ENCODE peak calls at places on chromosomes 7 and 10, in four cellular contexts. N is psoas muscle, V is activated B cell treated with CpG ODN at 0.5 μM for 24 hours, H is cardiac fibroblast. X is an unnamed sample.

GRCh38 chr10:69215405-69216176 is 4.5 kb upstream of the HKDC1 start:
- DNase-seq in H (no peak), V (no peak), N (no peak), X (no peak)

GRCh38 chr10:2477154-2477553 is 590.2 kb upstream of the PFKP start:
- DNase-seq in V (no peak), N (no peak), H (no peak), X (no peak)

GRCh38 chr7:104972510-104972909 is 41.5 kb upstream of the KMT2E start:
- DNase-seq in H (peak; percentile 77), N (no peak), V (no peak), X (no peak)

GRCh38 chr10:1022413-1022812 is 3.2 kb downstream of the IDI2 start:
- DNase-seq in N (no peak), H (no peak), V (no peak), X (no peak)

GRCh38 chr10:72049969-72050781 is 38.2 kb downstream of the SPOCK2 start:
- DNase-seq in H (no peak), V (no peak), N (no peak), X (no peak)

GRCh38 chr10:63491558-63492316 is 26.0 kb upstream of the JMJD1C start:
- DNase-seq in N (no peak), V (no peak), H (peak; percentile 95), X (no peak)

GRCh38 chr10:34405611-34406462 is 409.3 kb downstream of the PARD3 start:
- DNase-seq in N (no peak), H (peak; percentile 43), V (no peak), X (no peak)

GRCh38 chr7:137978464-137979237 is 23.2 kb downstream of the CREB3L2 start:
- DNase-seq in H (peak; percentile 99), V (no peak), N (peak; percentile 76), X (no peak)

GRCh38 chr10:108735380-108735779 is 1187.9 kb downstream of the XPNPEP1 start:
- DNase-seq in N (no peak), H (peak; percentile 69), V (no peak), X (no peak)

GRCh38 chr10:124381011-124381591 is 37.6 kb downstream of the OAT start:
- DNase-seq in H (no peak), V (no peak), N (no peak), X (no peak)

GRCh38 chr10:84613336-84614021 is 285.1 kb downstream of the CCSER2 start:
- DNase-seq in H (peak; percentile 34), N (no peak), V (no peak), X (no peak)

GRCh38 chr7:74283858-74284447 is 5.3 kb upstream of the CLIP2 start:
- DNase-seq in H (no peak), V (no peak), N (no peak), X (no peak)

GRCh38 chr7:7979556-7979955 is 11.0 kb downstream of the GLCCI1 start:
- DNase-seq in H (no peak), N (no peak), V (no peak), X (no peak)

GRCh38 chr7:17725761-17726160 is 214.5 kb downstream of the SNX13 start:
- DNase-seq in H (no peak), N (no peak), V (no peak), X (no peak)

GRCh38 chr10:124508907-124509454 is 47.4 kb downstream of the LHPP start:
- DNase-seq in V (no peak), H (no peak), N (no peak), X (no peak)

GRCh38 chr7:24750441-24751055 is 6.7 kb downstream of the GSDME start:
- DNase-seq in V (no peak), N (no peak), H (peak; percentile 62), X (no peak)

GRCh38 chr10:6114758-6115410 is 26.1 kb downstream of the RBM17 start:
- DNase-seq in H (peak; percentile 92), V (no peak), N (no peak), X (no peak)

GRCh38 chr7:27627146-27627545 is 35.5 kb downstream of the HIBADH start:
- DNase-seq in N (no peak), H (no peak), V (no peak), X (no peak)

GRCh38 chr10:116918583-116918982 is 69.3 kb downstream of the ENO4 start:
- DNase-seq in V (no peak), H (no peak), N (no peak), X (no peak)

GRCh38 chr10:123428302-123428701 is 237.9 kb upstream of the GPR26 start:
- DNase-seq in V (no peak), N (no peak), H (no peak), X (no peak)

GRCh38 chr10:10564081-10564480 is 453.6 kb upstream of the CELF2 start:
- DNase-seq in V (no peak), N (no peak), H (peak; percentile 11), X (no peak)

GRCh38 chr7:65269150-65269856 is 104.4 kb upstream of the ZNF92 start:
- DNase-seq in V (no peak), N (no peak), H (no peak), X (peak; percentile 38)

GRCh38 chr7:51255536-51256243 is 60.9 kb downstream of the COBL start:
- DNase-seq in H (no peak), V (no peak), N (no peak), X (no peak)

GRCh38 chr10:16393271-16393858 is 43.4 kb upstream of the PTER start:
- DNase-seq in V (no peak), H (no peak), N (no peak), X (no peak)

GRCh38 chr10:8047452-8048280 is 6.8 kb upstream of the GATA3 start:
- DNase-seq in N (no peak), H (no peak), V (no peak), X (no peak)

GRCh38 chr7:15546272-15546792 is 15.5 kb downstream of the AGMO start:
- DNase-seq in N (no peak), V (no peak), H (no peak), X (no peak)

GRCh38 chr10:61589547-61590243 is 73.0 kb upstream of the CABCOCO1 start:
- DNase-seq in V (no peak), N (no peak), H (peak; percentile 34), X (no peak)

GRCh38 chr10:61588770-61589211 is 73.9 kb upstream of the CABCOCO1 start:
- DNase-seq in V (no peak), H (no peak), N (no peak), X (no peak)

GRCh38 chr10:61594430-61594829 is 68.3 kb upstream of the CABCOCO1 start:
- DNase-seq in N (no peak), H (no peak), V (no peak), X (no peak)

GRCh38 chr10:61586829-61587228 is 75.9 kb upstream of the CABCOCO1 start:
- DNase-seq in N (no peak), V (no peak), H (no peak), X (no peak)

DNA sequence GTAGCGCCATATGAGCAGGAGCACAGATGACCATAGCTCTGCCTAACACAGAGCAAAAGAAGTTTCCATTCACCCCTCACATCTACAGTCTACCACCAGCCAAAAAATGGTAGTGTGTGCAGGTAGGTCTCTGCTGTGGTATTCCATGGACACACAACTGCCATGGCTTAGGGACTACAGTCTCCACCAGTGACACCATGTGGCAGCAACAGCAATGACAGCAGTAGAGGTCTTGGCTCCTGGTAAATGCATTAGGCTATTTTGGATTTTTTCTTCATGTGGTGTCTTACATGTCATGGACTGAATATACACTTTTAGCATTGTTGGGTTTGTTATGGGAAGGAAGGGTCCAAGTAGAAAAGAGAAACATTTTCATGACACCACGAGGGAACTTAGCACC is 70.1 kb upstream of the CABCOCO1 start:
- DNase-seq in H (peak; percentile 42), N (no peak), V (no peak), X (no peak)
- TF ChIP-seq CTCF in H (peak; percentile 42), N (no peak), V (no peak), X (no peak)

GRCh38 chr10:31928531-31929259 is at the start of gene ARHGAP12:
- DNase-seq in V (peak; percentile 97), N (peak; percentile 93), H (peak; percentile 80), X (peak; percentile 86)
- TF ChIP-seq CTCF in V (no peak), N (peak; percentile 9), H (no peak), X (no peak)

DNA sequence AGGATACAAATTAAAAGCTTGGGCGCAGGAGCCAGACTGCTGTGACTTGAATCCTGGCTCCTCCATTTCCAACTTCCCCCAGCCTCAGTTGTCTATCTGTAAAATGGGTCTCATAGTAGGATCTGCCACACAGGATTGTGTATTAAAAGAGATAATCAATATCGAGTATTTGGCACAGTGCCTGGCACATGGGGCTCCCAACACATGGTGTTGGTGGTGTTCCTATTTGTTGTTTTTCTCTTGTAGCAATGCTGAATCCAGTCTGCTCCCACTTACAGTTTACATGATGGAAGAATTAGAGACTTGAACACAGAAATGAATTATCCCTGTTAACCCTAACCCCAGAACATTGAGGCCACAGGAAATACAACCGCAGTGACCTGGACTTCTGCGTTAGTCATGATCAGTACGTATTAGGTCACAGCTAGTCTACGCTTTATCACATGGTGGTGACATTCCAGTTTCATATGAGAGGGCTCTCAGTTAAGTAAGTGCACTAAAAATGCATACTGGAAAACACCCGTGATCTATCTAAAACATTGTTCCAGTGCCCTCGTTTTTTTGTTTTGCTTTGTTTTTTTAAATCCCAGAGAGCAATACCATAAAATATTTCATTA is 169.5 kb upstream of the KLF14 start:
- DNase-seq in N (no peak), V (no peak), H (peak; percentile 98), X (no peak)
- TF ChIP-seq CTCF in N (no peak), V (no peak), H (no peak), X (no peak)

GRCh38 chr10:49301302-49301701 is 2.3 kb downstream of the C10orf71 start:
- DNase-seq in V (no peak), H (no peak), N (no peak), X (no peak)
- TF ChIP-seq CTCF in V (no peak), H (no peak), N (no peak), X (no peak)

GRCh38 chr7:140689199-140690152 is 7.0 kb upstream of the NDUFB2 start:
- DNase-seq in H (no peak), V (no peak), N (no peak), X (no peak)
- TF ChIP-seq CTCF in H (no peak), V (no peak), N (no peak), X (no peak)